ENCODE peak calls at places on chromosome 2, in four cellular contexts. Y is A549, W is astrocyte of the cerebellum, B is fibroblast of the aortic adventitia. N is an unnamed sample.

GRCh38 chr2:112137516-112138142 is 556 bp upstream of the FBLN7 start:
- DNase-seq in B (peak; percentile 17), W (no peak), Y (no peak), N (peak; percentile 24)

GRCh38 chr2:127622561-127623387 is 23.2 kb upstream of the GPR17 start:
- DNase-seq in Y (no peak), W (no peak), B (no peak), N (no peak)

GRCh38 chr2:224956706-224957105 is 85.6 kb downstream of the DOCK10 start:
- DNase-seq in W (peak; percentile 66), Y (no peak), B (no peak), N (no peak)

GRCh38 chr2:190467575-190468083 is 59.5 kb downstream of the MFSD6 start:
- DNase-seq in B (peak; percentile 45), Y (no peak), W (peak; percentile 51), N (no peak)

GRCh38 chr2:102286041-102286440 is 25.3 kb upstream of the IL1RL1 start:
- DNase-seq in W (no peak), B (no peak), Y (no peak), N (no peak)

GRCh38 chr2:25073025-25073424 is 31.1 kb downstream of the EFR3B start:
- DNase-seq in Y (no peak), B (no peak), W (no peak), N (no peak)

GRCh38 chr2:70643715-70644114 is 90.1 kb upstream of the TGFA start:
- DNase-seq in W (no peak), Y (peak; percentile 68), B (no peak), N (no peak)

GRCh38 chr2:169362346-169363026 is at the start of gene LRP2:
- DNase-seq in W (no peak), Y (peak; percentile 4), B (no peak), N (no peak)

DNA sequence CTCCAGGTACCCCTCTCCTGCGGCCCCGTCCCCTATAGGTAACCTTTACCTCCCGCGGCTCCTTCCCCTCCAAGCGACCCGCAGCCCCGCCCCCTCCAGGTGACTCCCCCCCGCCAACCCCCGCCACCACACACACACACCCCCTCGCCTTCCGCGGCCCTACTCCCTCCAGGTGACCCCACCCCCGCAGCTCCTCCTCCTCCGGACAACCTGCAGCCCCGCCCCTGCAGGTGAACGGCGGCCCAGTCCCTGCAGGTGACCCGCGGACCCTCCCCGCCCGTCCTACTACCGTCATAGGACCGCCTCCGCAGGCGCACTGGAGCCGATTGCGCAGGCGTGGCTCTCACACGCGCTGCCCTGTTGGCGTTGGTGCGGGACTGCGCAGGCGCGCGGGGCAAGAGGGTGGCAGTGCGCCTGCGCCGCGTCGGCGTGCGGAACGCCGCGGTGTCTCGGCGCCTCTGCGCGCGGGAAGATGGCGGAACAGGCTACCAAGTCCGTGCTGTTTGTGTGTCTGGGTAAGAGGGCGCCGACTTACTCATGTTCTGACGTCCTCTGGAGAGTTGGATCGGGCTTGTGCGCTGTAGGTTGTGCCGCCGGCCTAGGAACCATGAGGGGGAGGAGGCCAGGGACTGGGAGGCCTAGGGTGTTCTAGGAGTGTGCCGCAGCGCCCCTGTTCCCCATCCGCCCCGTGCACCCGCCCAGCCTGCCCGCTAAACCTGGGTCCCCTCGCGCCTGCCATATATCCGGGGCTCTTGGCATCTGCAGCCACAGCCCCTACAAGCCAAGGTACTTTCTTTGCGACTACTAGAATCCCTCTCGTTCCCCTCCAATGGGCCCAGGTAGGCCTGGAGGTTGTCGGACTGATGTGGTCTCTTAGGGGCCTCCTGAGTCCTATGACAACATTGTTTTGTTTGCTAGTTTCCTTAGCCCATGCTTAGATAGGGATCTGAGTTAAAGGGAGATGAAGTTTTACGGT is at the start of gene ACP1:
- DNase-seq in Y (peak; percentile 98), B (peak; percentile 92), W (peak; percentile 85), N (peak; percentile 71)
- TF ChIP-seq CTCF in Y (no peak), B (no peak), W (no peak), N (peak; percentile 3)

GRCh38 chr2:239232195-239232578 is 168.6 kb downstream of the HDAC4 start:
- DNase-seq in W (no peak), Y (no peak), B (no peak), N (no peak)

GRCh38 chr2:239227661-239228371 is 173.0 kb downstream of the HDAC4 start:
- DNase-seq in B (no peak), W (no peak), Y (no peak), N (no peak)

GRCh38 chr2:239229545-239230279 is 171.1 kb downstream of the HDAC4 start:
- DNase-seq in Y (no peak), B (no peak), W (no peak), N (no peak)

GRCh38 chr2:239233576-239233975 is 167.2 kb downstream of the HDAC4 start:
- DNase-seq in W (no peak), Y (no peak), B (no peak), N (no peak)

GRCh38 chr2:239230318-239231052 is 170.3 kb downstream of the HDAC4 start:
- DNase-seq in Y (no peak), W (no peak), B (no peak), N (no peak)
- H3K4me3 ChIP-seq in Y (no peak overlapping the region), W (no peak overlapping the region), B (no peak overlapping the region), N (no peak overlapping the region)

GRCh38 chr2:99072556-99072955 is 69.0 kb upstream of the C2orf15 start:
- DNase-seq in W (no peak), Y (no peak), B (no peak), N (no peak)

GRCh38 chr2:99066075-99066557 is 75.4 kb upstream of the C2orf15 start:
- DNase-seq in W (peak; percentile 26), B (peak; percentile 59), Y (peak; percentile 60), N (peak; percentile 14)

GRCh38 chr2:99067871-99068270 is 73.6 kb upstream of the C2orf15 start:
- DNase-seq in W (no peak), Y (no peak), B (no peak), N (no peak)

GRCh38 chr2:99066602-99067001 is 74.9 kb upstream of the C2orf15 start:
- DNase-seq in W (peak; percentile 16), Y (peak; percentile 59), B (peak; percentile 68), N (peak; percentile 16)
- TF ChIP-seq CTCF in W (peak; percentile 70), Y (peak; percentile 14), B (peak; percentile 74), N (peak; percentile 75)

GRCh38 chr2:241966671-241967070 is 97.1 kb downstream of the RTP5 start:
- DNase-seq in B (no peak), W (no peak), Y (no peak), N (no peak)
- H3K4me3 ChIP-seq in B (no peak overlapping the region), W (no peak overlapping the region), Y (no peak overlapping the region), N (no peak overlapping the region)

DNA sequence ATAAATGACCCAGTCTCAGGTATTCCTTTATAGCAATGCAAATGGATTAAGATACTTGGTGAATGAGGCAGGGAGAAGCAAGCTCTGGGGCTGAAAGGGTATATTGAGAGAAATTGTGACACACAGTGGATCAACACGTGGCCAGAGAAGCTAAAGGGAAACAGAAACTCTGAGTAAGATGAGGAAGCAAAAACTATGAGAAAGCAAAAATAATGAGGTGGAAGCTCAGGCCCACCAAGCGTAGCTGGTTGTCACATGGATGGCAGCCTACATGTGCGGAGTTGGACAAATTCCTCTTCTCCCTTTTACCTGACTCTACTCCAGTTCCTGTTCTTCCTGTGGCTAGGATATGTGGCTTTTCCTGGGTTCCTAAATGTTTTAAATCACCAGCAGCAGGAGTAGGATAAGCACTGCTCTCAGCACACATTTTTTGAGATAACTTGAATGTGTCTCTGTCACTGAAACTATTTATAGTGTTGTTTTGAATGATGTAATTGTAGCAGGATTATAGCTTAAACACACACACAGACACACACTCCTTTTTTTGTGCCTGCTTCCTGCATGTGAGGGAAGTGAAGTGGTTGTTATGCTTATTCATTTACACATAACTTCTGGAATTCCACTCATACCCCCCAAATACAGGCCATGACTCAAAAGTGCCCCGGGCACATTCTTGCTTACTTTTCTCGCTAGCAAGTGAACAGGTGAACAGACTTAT is 30.1 kb upstream of the EPC2 start:
- DNase-seq in W (peak; percentile 27), Y (peak; percentile 36), B (peak; percentile 23), N (no peak)
- TF ChIP-seq CTCF in W (no peak), Y (no peak), B (no peak), N (no peak)

GRCh38 chr2:110104025-110104771 is 11.4 kb downstream of the MALL start:
- DNase-seq in Y (peak; percentile 83), W (peak; percentile 60), B (no peak), N (no peak)

GRCh38 chr2:110103060-110103961 is 12.3 kb downstream of the MALL start:
- DNase-seq in W (no peak), Y (no peak), B (no peak), N (no peak)

GRCh38 chr2:110101280-110101844 is 14.3 kb downstream of the MALL start:
- DNase-seq in Y (peak; percentile 99), B (peak; percentile 100), W (peak; percentile 99), N (peak; percentile 100)

GRCh38 chr2:110099471-110100225 is 16.0 kb downstream of the MALL start:
- DNase-seq in B (no peak), Y (no peak), W (no peak), N (no peak)

GRCh38 chr2:110101911-110102774 is 13.5 kb downstream of the MALL start:
- DNase-seq in W (peak; percentile 15), B (no peak), Y (peak; percentile 82), N (no peak)
- H3K4me3 ChIP-seq in W (no peak overlapping the region), B (peak overlapping the region; percentile 41), Y (peak overlapping the region; percentile 15), N (no peak overlapping the region)

DNA sequence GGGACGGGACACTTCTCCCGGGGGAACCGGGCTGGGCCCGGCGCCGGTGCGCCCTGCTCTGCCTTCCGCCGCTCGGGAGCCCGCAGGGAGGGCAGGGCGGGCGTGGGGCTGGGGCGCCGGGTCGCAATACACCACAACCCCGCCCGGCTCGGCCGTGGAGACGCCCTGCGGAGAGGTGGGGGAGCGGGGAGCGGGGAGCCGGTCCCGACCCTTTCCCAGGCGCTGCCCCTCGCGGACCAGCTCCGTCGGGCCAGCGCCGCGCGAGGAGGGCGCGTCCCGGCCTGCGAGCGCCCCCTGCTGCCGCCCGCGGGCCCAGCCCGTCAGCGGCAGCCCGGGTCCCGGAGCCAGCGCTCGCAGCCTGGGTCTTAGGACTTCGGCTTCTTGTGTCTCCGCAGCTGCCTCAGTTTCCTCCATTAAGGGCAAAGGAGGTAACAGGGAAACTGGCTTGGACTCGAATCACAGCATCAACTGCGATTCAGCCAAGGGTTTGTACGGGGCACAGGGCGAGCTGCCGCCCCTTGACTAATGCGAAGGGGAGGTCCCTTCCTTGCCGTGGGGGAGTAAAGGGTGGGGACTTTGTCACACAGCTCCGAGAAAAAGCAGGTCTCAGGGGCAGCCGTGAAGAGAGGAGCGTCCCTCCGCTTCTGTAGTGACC is 635 bp upstream of the ADRA2B start:
- DNase-seq in B (peak; percentile 14), W (no peak), Y (peak; percentile 40), N (no peak)
- TF ChIP-seq CTCF in B (peak; percentile 50), W (peak; percentile 54), Y (peak; percentile 97), N (peak; percentile 48)

N was measured in AG09309.